ENCODE peak calls at places on chromosomes 2 and 18, in four cellular contexts. D is WTC11, K is K562, Z is HEK293T. T is an unnamed sample.

GRCh38 chr2:46296216-46296839 is 879 bp upstream of the EPAS1 start:
- DNase-seq in D (peak), K (no peak), Z (no peak), T (no peak)

GRCh38 chr2:96413067-96413722 is 77.6 kb downstream of the NCAPH start:
- DNase-seq in D (no peak), K (no peak), Z (no peak), T (peak)

GRCh38 chr18:46723856-46724415 is 32.9 kb downstream of the ST8SIA5 start:
- DNase-seq in D (no peak), K (no peak), Z (no peak), T (no peak)

GRCh38 chr2:96591054-96591453 is 47.1 kb downstream of the KANSL3 start:
- DNase-seq in D (no peak), K (no peak), Z (no peak), T (no peak)

GRCh38 chr2:128275498-128276045 is 43.1 kb downstream of the HS6ST1 start:
- DNase-seq in D (no peak), K (no peak), Z (no peak), T (no peak)

GRCh38 chr18:10928971-10929373 is 220.4 kb downstream of the PIEZO2 start:
- DNase-seq in D (no peak), K (no peak), Z (no peak), T (no peak)

GRCh38 chr2:40440835-40441234 is 11.1 kb downstream of the SLC8A1 start:
- DNase-seq in D (no peak), K (no peak), Z (no peak), T (no peak)

GRCh38 chr2:76613330-76613729 is 902.6 kb upstream of the GCFC2 start:
- DNase-seq in D (no peak), K (no peak), Z (no peak), T (no peak)

GRCh38 chr2:170530284-170530745 is 184.8 kb upstream of the SP5 start:
- DNase-seq in D (peak), K (no peak), Z (peak), T (peak)

GRCh38 chr2:15354596-15355359 is 206.4 kb downstream of the NBAS start:
- DNase-seq in D (no peak), K (no peak), Z (no peak), T (no peak)

GRCh38 chr2:241728627-241729026 is 5.8 kb upstream of the D2HGDH start:
- DNase-seq in D (no peak), K (no peak), Z (no peak), T (no peak)

GRCh38 chr2:133177196-133177595 is 391.1 kb downstream of the NCKAP5 start:
- DNase-seq in D (no peak), K (no peak), Z (no peak), T (no peak)

GRCh38 chr2:23436346-23437099 is 51.5 kb downstream of the KLHL29 start:
- DNase-seq in D (peak), K (no peak), Z (no peak), T (no peak)

GRCh38 chr2:211361383-211361782 is 805.0 kb downstream of the CPS1 start:
- DNase-seq in D (no peak), K (no peak), Z (no peak), T (no peak)

GRCh38 chr2:129923265-129924141 is 56.0 kb upstream of the RAB6C start:
- DNase-seq in D (peak), K (peak), Z (peak), T (peak)

GRCh38 chr2:74014813-74015212 is 30.1 kb downstream of the TET3 start:
- DNase-seq in D (no peak), K (no peak), Z (no peak), T (no peak)

GRCh38 chr2:1136071-1136470 is 185.4 kb downstream of the SNTG2 start:
- DNase-seq in D (no peak), K (peak), Z (no peak), T (no peak)

GRCh38 chr18:3380384-3380961 is 69.5 kb upstream of the TGIF1 start:
- DNase-seq in D (no peak), K (no peak), Z (no peak), T (no peak)

GRCh38 chr2:3823748-3824147 is 120.4 kb downstream of the DCDC2C start:
- DNase-seq in D (no peak), K (no peak), Z (no peak), T (no peak)

GRCh38 chr2:163800889-163801498 is 65.2 kb upstream of the FIGN start:
- DNase-seq in D (no peak), K (no peak), Z (peak), T (no peak)

GRCh38 chr2:197998702-197999101 is 194.3 kb downstream of the PLCL1 start:
- DNase-seq in D (no peak), K (no peak), Z (no peak), T (no peak)

GRCh38 chr18:26549103-26549485 is 741 bp upstream of the KCTD1 start:
- DNase-seq in D (no peak), K (no peak), Z (peak), T (no peak)

GRCh38 chr2:170711774-170712652 is 3.1 kb upstream of the SP5 start:
- DNase-seq in D (peak), K (no peak), Z (no peak), T (peak)

GRCh38 chr2:216827073-216827725 is 32.7 kb downstream of the TNP1 start:
- DNase-seq in D (no peak), K (no peak), Z (no peak), T (no peak)

GRCh38 chr2:3633089-3633981 is 24.7 kb upstream of the ALLC start:
- DNase-seq in D (peak), K (no peak), Z (no peak), T (no peak)

GRCh38 chr2:189836644-189837043 is 52.4 kb downstream of the PMS1 start:
- DNase-seq in D (no peak), K (no peak), Z (peak), T (no peak)

GRCh38 chr2:67215214-67215613 is 181.9 kb upstream of the ETAA1 start:
- DNase-seq in D (peak), K (peak), Z (peak), T (peak)

GRCh38 chr18:48997985-48998831 is 47.4 kb upstream of the SMAD7 start:
- DNase-seq in D (peak), K (peak), Z (peak), T (peak)

GRCh38 chr2:14082640-14083039 is 549.9 kb upstream of the LRATD1 start:
- DNase-seq in D (no peak), K (no peak), Z (no peak), T (no peak)

GRCh38 chr18:47109720-47110119 is 40.6 kb downstream of the HDHD2 start:
- DNase-seq in D (no peak), K (no peak), Z (no peak), T (no peak)

GRCh38 chr2:148906136-148906535 is 31.1 kb downstream of the KIF5C start:
- DNase-seq in D (no peak), K (no peak), Z (no peak), T (no peak)

GRCh38 chr18:79321625-79322024 is 74.1 kb upstream of the NFATC1 start:
- DNase-seq in D (no peak), K (no peak), Z (no peak), T (no peak)

GRCh38 chr2:2904721-2905340 is 472.8 kb downstream of the EIPR1 start:
- DNase-seq in D (no peak), K (no peak), Z (no peak), T (no peak)

GRCh38 chr2:173588931-173589369 is 234.3 kb downstream of the CDCA7 start:
- DNase-seq in D (no peak), K (no peak), Z (no peak), T (no peak)

GRCh38 chr2:16005819-16006536 is 65.6 kb downstream of the MYCN start:
- DNase-seq in D (no peak), K (no peak), Z (no peak), T (peak)

GRCh38 chr18:62999392-62999791 is 284.1 kb downstream of the PHLPP1 start:
- DNase-seq in D (no peak), K (no peak), Z (no peak), T (no peak)
- TF ChIP-seq ELF4 in D (no peak), K (no peak), Z (no peak), T (no peak)

GRCh38 chr2:10022041-10022421 is 21.3 kb upstream of the KLF11 start:
- DNase-seq in D (no peak), K (no peak), Z (no peak), T (no peak)

GRCh38 chr2:10017313-10017941 is 25.9 kb upstream of the KLF11 start:
- DNase-seq in D (no peak), K (no peak), Z (no peak), T (no peak)

GRCh38 chr2:10016802-10017258 is 26.5 kb upstream of the KLF11 start:
- DNase-seq in D (no peak), K (no peak), Z (no peak), T (no peak)

GRCh38 chr2:10020001-10020400 is 23.3 kb upstream of the KLF11 start:
- DNase-seq in D (peak), K (no peak), Z (no peak), T (no peak)

DNA sequence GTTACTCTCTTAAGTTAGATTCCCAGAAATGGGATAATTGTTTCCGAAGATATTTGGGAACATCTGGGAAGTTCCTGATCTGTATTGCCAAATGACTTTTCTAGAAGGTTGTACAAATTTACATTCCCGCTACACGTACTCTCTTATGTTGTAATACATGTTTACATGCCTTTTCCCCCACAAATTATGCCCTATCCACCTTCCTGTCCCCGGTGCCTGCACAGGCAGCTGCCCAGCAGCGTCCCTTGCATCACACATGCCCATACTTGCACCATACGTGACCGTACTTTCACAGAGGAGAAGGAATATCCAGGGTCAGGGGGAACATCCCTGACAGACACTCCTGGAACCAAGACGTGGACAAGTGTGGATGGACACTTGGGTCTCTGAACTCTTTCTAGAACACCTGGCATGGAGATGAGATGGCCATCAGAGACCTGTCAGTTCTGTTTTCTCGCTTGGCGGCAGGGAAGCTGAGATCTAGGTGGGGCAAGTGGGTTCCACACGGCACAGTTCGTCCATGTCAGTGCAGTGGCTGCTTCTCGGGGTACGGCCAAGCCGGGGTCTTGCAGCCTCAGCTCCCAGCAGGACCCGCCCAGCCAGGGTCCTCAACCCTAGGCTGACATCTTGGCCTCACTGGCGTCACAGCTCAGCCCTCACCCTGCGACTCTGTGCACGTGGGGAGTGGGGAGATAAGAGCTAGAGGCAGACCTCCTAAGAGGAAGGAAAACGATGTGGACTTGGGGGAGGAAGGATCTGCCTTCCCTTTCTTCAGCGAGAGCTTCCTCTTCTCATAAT is 24.0 kb upstream of the KLF11 start:
- DNase-seq in D (no peak), K (no peak), Z (no peak), T (peak)
- TF ChIP-seq ELF4 in D (no peak), K (no peak), Z (no peak), T (no peak)

GRCh38 chr2:37776487-37776886 is 105.0 kb upstream of the CDC42EP3 start:
- DNase-seq in D (no peak), K (no peak), Z (no peak), T (no peak)
- TF ChIP-seq ELF4 in D (no peak), K (no peak), Z (no peak), T (no peak)

DNA sequence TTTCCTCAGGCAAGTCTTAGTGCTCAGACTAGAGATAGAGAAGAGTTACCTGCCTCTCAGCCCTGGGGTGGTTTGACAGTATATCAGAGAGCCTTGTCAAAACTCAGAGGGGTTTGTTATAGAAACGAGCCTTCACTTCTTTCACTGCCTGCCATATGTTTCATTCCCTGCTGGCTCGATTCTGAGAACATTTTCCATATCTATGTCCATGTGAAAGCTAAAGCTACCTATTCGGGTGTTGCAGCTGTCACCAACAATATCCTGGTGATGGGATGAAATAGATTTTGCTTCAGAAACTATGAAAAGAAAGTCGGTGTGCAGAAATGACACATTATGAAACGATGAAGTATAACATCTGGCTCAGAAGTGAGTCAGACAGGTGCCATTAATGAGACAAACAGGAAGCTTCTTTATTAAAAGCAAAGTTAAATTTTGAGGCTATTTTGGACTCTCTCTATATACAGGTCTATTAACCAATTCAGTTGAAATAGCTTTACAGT is 56.1 kb upstream of the TANK start:
- DNase-seq in D (no peak), K (no peak), Z (no peak), T (no peak)
- TF ChIP-seq ELF4 in D (no peak), K (no peak), Z (no peak), T (no peak)

GRCh38 chr2:240249423-240250149 is 109.1 kb upstream of the OTOS start:
- DNase-seq in D (no peak), K (peak), Z (no peak), T (peak)

GRCh38 chr2:240251848-240252190 is 111.4 kb upstream of the OTOS start:
- DNase-seq in D (no peak), K (no peak), Z (no peak), T (no peak)

GRCh38 chr2:240250150-240250984 is 109.9 kb upstream of the OTOS start:
- DNase-seq in D (no peak), K (peak), Z (no peak), T (no peak)

GRCh38 chr2:240252191-240252871 is 111.9 kb upstream of the OTOS start:
- DNase-seq in D (no peak), K (no peak), Z (no peak), T (no peak)

DNA sequence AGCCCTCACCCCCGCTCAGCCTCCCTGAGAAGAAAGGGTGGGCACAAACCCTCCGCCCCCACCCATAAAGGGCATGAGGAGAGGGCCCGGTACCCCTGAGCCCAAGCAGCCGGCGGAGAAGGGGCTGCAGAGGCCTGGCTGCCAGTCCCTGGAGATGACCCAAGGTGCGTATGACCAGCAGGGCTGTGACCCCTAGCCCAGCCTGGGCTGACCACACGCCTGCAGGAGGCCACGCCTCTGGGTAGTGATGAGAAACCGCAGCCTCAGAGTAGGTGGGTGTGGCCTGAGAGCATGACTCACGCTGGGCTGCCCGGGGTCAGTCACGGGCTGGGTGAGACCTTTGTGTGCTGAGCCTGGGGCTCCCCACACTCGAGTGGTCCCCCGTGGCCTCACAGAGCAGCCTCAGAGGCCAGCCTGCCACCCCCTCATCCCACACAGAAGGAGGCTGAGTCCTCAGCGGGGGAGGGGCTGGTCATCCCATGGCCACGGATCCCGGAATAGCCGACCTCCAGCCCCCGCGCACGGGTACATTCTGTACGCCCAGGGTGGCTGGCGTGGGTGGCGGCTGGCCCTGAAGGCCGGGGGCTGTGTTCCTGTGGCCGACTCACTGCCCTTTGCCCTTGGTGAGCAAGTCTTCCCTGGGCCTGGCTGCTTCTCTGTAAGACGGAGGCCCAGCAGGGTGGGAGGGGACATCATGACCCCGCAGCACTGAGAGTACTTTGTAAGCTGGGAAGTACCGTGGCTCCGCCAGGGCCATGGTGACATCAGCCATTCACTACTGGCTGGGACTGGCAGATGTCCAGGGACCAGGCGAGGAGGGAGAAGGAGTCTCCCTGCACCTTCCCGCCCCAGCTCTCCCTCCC is 110.8 kb upstream of the OTOS start:
- DNase-seq in D (no peak), K (peak), Z (peak), T (peak)
- TF ChIP-seq ELF4 in D (no peak), K (no peak), Z (no peak), T (no peak)

DNA sequence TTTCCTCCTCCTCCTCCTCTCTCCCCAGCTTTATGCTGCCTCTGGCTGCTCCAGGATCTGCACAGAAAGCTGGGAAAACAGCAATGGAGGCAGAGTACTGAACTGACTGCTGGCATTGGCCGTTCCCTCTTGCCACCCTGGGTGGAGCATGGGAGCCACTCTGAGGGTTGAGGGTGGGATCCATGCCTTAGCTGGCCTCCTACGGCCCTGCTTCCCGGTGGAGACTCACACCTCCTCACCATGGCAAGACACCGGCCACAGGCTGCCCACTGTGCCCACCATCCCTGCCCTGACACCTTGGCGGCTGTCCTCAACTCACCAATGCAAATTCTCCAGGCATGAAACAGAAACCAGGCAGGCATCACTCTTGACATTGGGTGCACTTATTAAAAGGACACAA is 832.3 kb upstream of the ID2 start:
- DNase-seq in D (no peak), K (no peak), Z (no peak), T (no peak)
- TF ChIP-seq ELF4 in D (no peak), K (no peak), Z (no peak), T (no peak)

GRCh38 chr18:24397694-24398365 is at the start of gene OSBPL1A:
- DNase-seq in D (peak), K (peak), Z (peak), T (peak)

GRCh38 chr18:24398515-24398914 is 891 bp upstream of the OSBPL1A start:
- DNase-seq in D (peak), K (no peak), Z (no peak), T (no peak)

GRCh38 chr18:24396082-24396623 is 1.5 kb downstream of the OSBPL1A start:
- DNase-seq in D (no peak), K (no peak), Z (no peak), T (no peak)

GRCh38 chr18:24395049-24395780 is 2.4 kb downstream of the OSBPL1A start:
- DNase-seq in D (no peak), K (no peak), Z (peak), T (no peak)

GRCh38 chr18:24397131-24397693 is 412 bp downstream of the OSBPL1A start:
- DNase-seq in D (no peak), K (peak), Z (peak), T (no peak)
- TF ChIP-seq ELF4 in D (no peak), K (no peak), Z (no peak), T (no peak)

T was measured in HepG2.